ENCODE peak calls at places on chromosomes 6 and 20, in ten cellular contexts. One of them, this sample, is unnamed.

GRCh38 chr20:23257848-23258746 is 92.5 kb upstream of the NXT1 start:
- DNase-seq in left ventricle myocardium superior: no peak
- DNase-seq in non-pigmented ciliary epithelial cell: peak
- DNase-seq in NCI-H2029: no peak
- DNase-seq in GDM1: peak
- DNase-seq in effector CD4-positive, alpha-beta T cell: no peak
- DNase-seq in psoas muscle: no peak
- DNase-seq in NCI-H146: peak
- DNase-seq in astrocyte of the cerebellum: peak
- DNase-seq in WTC11: no peak
- DNase-seq in this sample: no peak

GRCh38 chr6:154805288-154805911 is 72.2 kb downstream of the SCAF8 start:
- DNase-seq in left ventricle myocardium superior: no peak
- DNase-seq in non-pigmented ciliary epithelial cell: no peak
- DNase-seq in NCI-H2029: peak
- DNase-seq in GDM1: no peak
- DNase-seq in effector CD4-positive, alpha-beta T cell: no peak
- DNase-seq in psoas muscle: no peak
- DNase-seq in NCI-H146: peak
- DNase-seq in astrocyte of the cerebellum: peak
- DNase-seq in WTC11: no peak
- DNase-seq in this sample: peak

GRCh38 chr6:91337967-91338366 is 751.1 kb upstream of the MAP3K7 start:
- DNase-seq in left ventricle myocardium superior: no peak
- DNase-seq in non-pigmented ciliary epithelial cell: no peak
- DNase-seq in NCI-H2029: no peak
- DNase-seq in GDM1: no peak
- DNase-seq in effector CD4-positive, alpha-beta T cell: no peak
- DNase-seq in psoas muscle: no peak
- DNase-seq in NCI-H146: no peak
- DNase-seq in astrocyte of the cerebellum: no peak
- DNase-seq in WTC11: no peak
- DNase-seq in this sample: peak

GRCh38 chr6:4776493-4776966 is 326 bp downstream of the CDYL start:
- DNase-seq in left ventricle myocardium superior: no peak
- DNase-seq in non-pigmented ciliary epithelial cell: no peak
- DNase-seq in NCI-H2029: no peak
- DNase-seq in GDM1: peak
- DNase-seq in effector CD4-positive, alpha-beta T cell: peak
- DNase-seq in psoas muscle: no peak
- DNase-seq in NCI-H146: peak
- DNase-seq in astrocyte of the cerebellum: no peak
- DNase-seq in WTC11: peak
- DNase-seq in this sample: peak

GRCh38 chr6:126696921-126697693 is 357.2 kb downstream of the CENPW start:
- DNase-seq in left ventricle myocardium superior: no peak
- DNase-seq in non-pigmented ciliary epithelial cell: no peak
- DNase-seq in NCI-H2029: no peak
- DNase-seq in GDM1: no peak
- DNase-seq in effector CD4-positive, alpha-beta T cell: no peak
- DNase-seq in psoas muscle: peak
- DNase-seq in NCI-H146: no peak
- DNase-seq in astrocyte of the cerebellum: no peak
- DNase-seq in WTC11: no peak
- DNase-seq in this sample: peak

GRCh38 chr20:37567671-37568588 is 40.3 kb upstream of the BLCAP start:
- DNase-seq in left ventricle myocardium superior: no peak
- DNase-seq in non-pigmented ciliary epithelial cell: no peak
- DNase-seq in NCI-H2029: peak
- DNase-seq in GDM1: peak
- DNase-seq in effector CD4-positive, alpha-beta T cell: no peak
- DNase-seq in psoas muscle: peak
- DNase-seq in NCI-H146: peak
- DNase-seq in astrocyte of the cerebellum: no peak
- DNase-seq in WTC11: peak
- DNase-seq in this sample: peak

GRCh38 chr6:28789553-28790083 is 134.2 kb downstream of the TRIM27 start:
- DNase-seq in left ventricle myocardium superior: no peak
- DNase-seq in non-pigmented ciliary epithelial cell: peak
- DNase-seq in NCI-H2029: no peak
- DNase-seq in GDM1: peak
- DNase-seq in effector CD4-positive, alpha-beta T cell: no peak
- DNase-seq in psoas muscle: no peak
- DNase-seq in NCI-H146: peak
- DNase-seq in astrocyte of the cerebellum: no peak
- DNase-seq in WTC11: peak
- DNase-seq in this sample: peak

GRCh38 chr6:81491486-81492101 is 260.9 kb downstream of the TENT5A start:
- DNase-seq in left ventricle myocardium superior: no peak
- DNase-seq in non-pigmented ciliary epithelial cell: no peak
- DNase-seq in NCI-H2029: no peak
- DNase-seq in GDM1: no peak
- DNase-seq in effector CD4-positive, alpha-beta T cell: no peak
- DNase-seq in psoas muscle: no peak
- DNase-seq in NCI-H146: no peak
- DNase-seq in astrocyte of the cerebellum: no peak
- DNase-seq in WTC11: no peak
- DNase-seq in this sample: peak

GRCh38 chr6:38025431-38025830 is 205.9 kb downstream of the ZFAND3 start:
- DNase-seq in left ventricle myocardium superior: no peak
- DNase-seq in non-pigmented ciliary epithelial cell: no peak
- DNase-seq in NCI-H2029: no peak
- DNase-seq in GDM1: no peak
- DNase-seq in effector CD4-positive, alpha-beta T cell: no peak
- DNase-seq in psoas muscle: no peak
- DNase-seq in NCI-H146: no peak
- DNase-seq in astrocyte of the cerebellum: no peak
- DNase-seq in WTC11: no peak
- DNase-seq in this sample: no peak

GRCh38 chr6:33710296-33711121 is 991 bp downstream of the UQCC2 start:
- DNase-seq in left ventricle myocardium superior: no peak
- DNase-seq in non-pigmented ciliary epithelial cell: no peak
- DNase-seq in NCI-H2029: peak
- DNase-seq in GDM1: no peak
- DNase-seq in effector CD4-positive, alpha-beta T cell: no peak
- DNase-seq in psoas muscle: no peak
- DNase-seq in NCI-H146: peak
- DNase-seq in astrocyte of the cerebellum: no peak
- DNase-seq in WTC11: no peak
- DNase-seq in this sample: peak

GRCh38 chr20:53828673-53829085 is 235.0 kb upstream of the ZNF217 start:
- DNase-seq in left ventricle myocardium superior: no peak
- DNase-seq in non-pigmented ciliary epithelial cell: peak
- DNase-seq in NCI-H2029: no peak
- DNase-seq in GDM1: no peak
- DNase-seq in effector CD4-positive, alpha-beta T cell: no peak
- DNase-seq in psoas muscle: no peak
- DNase-seq in NCI-H146: no peak
- DNase-seq in astrocyte of the cerebellum: peak
- DNase-seq in WTC11: no peak
- DNase-seq in this sample: no peak

GRCh38 chr6:13296536-13296997 is 31.8 kb downstream of the TBC1D7 start:
- DNase-seq in left ventricle myocardium superior: no peak
- DNase-seq in non-pigmented ciliary epithelial cell: no peak
- DNase-seq in NCI-H2029: no peak
- DNase-seq in GDM1: no peak
- DNase-seq in effector CD4-positive, alpha-beta T cell: no peak
- DNase-seq in psoas muscle: no peak
- DNase-seq in NCI-H146: peak
- DNase-seq in astrocyte of the cerebellum: no peak
- DNase-seq in WTC11: no peak
- DNase-seq in this sample: no peak